ENCODE peak calls at places on chromosomes 12 and 14, in nine cellular contexts. G, V, T, Y, E, L, Z, D and Q are unnamed samples.

GRCh38 chr12:7605900-7606465 is 59.7 kb downstream of the APOBEC1 start:
- DNase-seq in G (no peak), V (no peak), T (no peak), Y (no peak), E (no peak), L (no peak), Z (no peak), D (no peak), Q (no peak)

GRCh38 chr12:104790296-104791125 is 167.6 kb downstream of the SLC41A2 start:
- DNase-seq in G (peak; percentile 52), V (no peak), T (peak; percentile 33), Y (peak; percentile 31), E (no peak), L (peak; percentile 28), Z (no peak), D (no peak), Q (no peak)

GRCh38 chr12:112971248-112971647 is 7.1 kb upstream of the OAS2 start:
- DNase-seq in G (no peak), V (no peak), T (no peak), Y (peak; percentile 3), E (no peak), L (no peak), Z (no peak), D (no peak), Q (no peak)

GRCh38 chr12:53989227-53990113 is 4.5 kb downstream of the HOXC10 start:
- DNase-seq in G (no peak), V (no peak), T (no peak), Y (peak; percentile 68), E (peak; percentile 52), L (no peak), Z (no peak), D (peak; percentile 54), Q (no peak)

GRCh38 chr12:597926-598568 is 65.2 kb downstream of the NINJ2 start:
- DNase-seq in G (no peak), V (no peak), T (no peak), Y (no peak), E (no peak), L (no peak), Z (no peak), D (no peak), Q (no peak)

GRCh38 chr12:114683709-114684097 is 272 bp downstream of the TBX3 start:
- DNase-seq in G (no peak), V (no peak), T (no peak), Y (no peak), E (no peak), L (no peak), Z (no peak), D (no peak), Q (no peak)

GRCh38 chr12:49296836-49297694 is 2.1 kb downstream of the PRPH start:
- DNase-seq in G (peak; percentile 69), V (no peak), T (no peak), Y (peak; percentile 73), E (peak; percentile 47), L (no peak), Z (no peak), D (no peak), Q (peak; percentile 57)

GRCh38 chr14:35369701-35370191 is 34.8 kb downstream of the NFKBIA start:
- DNase-seq in G (no peak), V (no peak), T (no peak), Y (no peak), E (peak; percentile 59), L (no peak), Z (no peak), D (peak; percentile 12), Q (no peak)

GRCh38 chr14:55448146-55448614 is 7.8 kb upstream of the TBPL2 start:
- DNase-seq in G (peak; percentile 41), V (no peak), T (no peak), Y (no peak), E (no peak), L (no peak), Z (peak; percentile 89), D (no peak), Q (peak; percentile 96)

GRCh38 chr14:94395900-94396574 is 7.6 kb upstream of the SERPINA1 start:
- DNase-seq in G (no peak), V (no peak), T (no peak), Y (no peak), E (no peak), L (no peak), Z (no peak), D (peak; percentile 45), Q (no peak)

GRCh38 chr14:69571879-69572633 is 2.6 kb downstream of the CCDC177 start:
- DNase-seq in G (peak; percentile 84), V (no peak), T (no peak), Y (no peak), E (no peak), L (no peak), Z (no peak), D (no peak), Q (no peak)

GRCh38 chr12:18250313-18250916 is 10.9 kb upstream of the PIK3C2G start:
- DNase-seq in G (peak; percentile 36), V (no peak), T (no peak), Y (peak; percentile 39), E (peak; percentile 61), L (no peak), Z (peak; percentile 55), D (peak; percentile 63), Q (no peak)